ENCODE peak calls at places on chromosomes 1 and 21, in eight cellular contexts. B is foreskin fibroblast, R is body of pancreas, M is hepatic stellate cell, Z is HFF-Myc, J is NCI-H1105, T is neural progenitor cell, I is uterus. S is an unnamed sample.

GRCh38 chr1:22326931-22327330 is 124.7 kb upstream of the ZBTB40 start:
- DNase-seq in B (no peak), R (no peak), M (no peak), Z (no peak), J (no peak), T (no peak), I (no peak), S (peak)

GRCh38 chr1:110495926-110496600 is 22.9 kb downstream of the KCNA10 start:
- DNase-seq in B (peak), R (peak), M (peak), Z (peak), J (peak), T (peak), I (peak), S (peak)

GRCh38 chr1:207004931-207005830 is 27.4 kb downstream of the C1orf116 start:
- DNase-seq in B (peak), R (peak), M (peak), Z (peak), J (peak), T (peak), I (no peak), S (no peak)

GRCh38 chr1:40153073-40153770 is 8.0 kb upstream of the RLF start:
- DNase-seq in B (peak), R (no peak), M (peak), Z (peak), J (peak), T (peak), I (no peak), S (no peak)

GRCh38 chr1:34147301-34147700 is 17.7 kb downstream of the CSMD2 start:
- DNase-seq in B (no peak), R (no peak), M (no peak), Z (no peak), J (no peak), T (no peak), I (no peak), S (no peak)

GRCh38 chr1:230382060-230382491 is 44.1 kb downstream of the PGBD5 start:
- DNase-seq in B (no peak), R (peak), M (no peak), Z (no peak), J (no peak), T (peak), I (no peak), S (no peak)

GRCh38 chr1:201678264-201679101 is 139.6 kb downstream of the NAV1 start:
- DNase-seq in B (no peak), R (no peak), M (no peak), Z (no peak), J (no peak), T (peak), I (no peak), S (no peak)

GRCh38 chr1:201703646-201704438 is 125.1 kb upstream of the IPO9 start:
- DNase-seq in B (peak), R (peak), M (peak), Z (no peak), J (peak), T (peak), I (peak), S (peak)

GRCh38 chr1:59947047-59947938 is 20.7 kb upstream of the CYP2J2 start:
- DNase-seq in B (peak), R (peak), M (peak), Z (peak), J (peak), T (peak), I (peak), S (peak)

GRCh38 chr1:48556161-48556850 is 84.3 kb upstream of the SPATA6 start:
- DNase-seq in B (no peak), R (no peak), M (no peak), Z (no peak), J (no peak), T (no peak), I (no peak), S (no peak)

GRCh38 chr1:68221001-68221970 is 11.0 kb downstream of the WLS start:
- DNase-seq in B (no peak), R (no peak), M (no peak), Z (no peak), J (no peak), T (no peak), I (no peak), S (no peak)

GRCh38 chr1:156898151-156898550 is 4.6 kb downstream of the PEAR1 start:
- DNase-seq in B (peak), R (no peak), M (peak), Z (peak), J (no peak), T (no peak), I (peak), S (peak)

GRCh38 chr21:33904041-33904440 is 11.6 kb downstream of the ATP5PO start:
- DNase-seq in B (no peak), R (no peak), M (no peak), Z (no peak), J (no peak), T (no peak), I (no peak), S (no peak)

GRCh38 chr1:91398291-91398690 is 6.3 kb downstream of the HFM1 start:
- DNase-seq in B (no peak), R (no peak), M (no peak), Z (no peak), J (no peak), T (no peak), I (no peak), S (no peak)

S was measured in mucosa of descending colon.